ENCODE peak calls at places on chromosomes 13 and 19, in eight cellular contexts. One of them, this sample, is unnamed.

GRCh38 chr13:51769455-51770127 is 34.4 kb downstream of the DHRS12 start:
- DNase-seq in tibial nerve: peak
- DNase-seq in SK-N-SH: peak
- DNase-seq in upper lobe of left lung: peak
- DNase-seq in transverse colon: no peak
- DNase-seq in A549: no peak
- DNase-seq in HepG2: no peak
- DNase-seq in suprapubic skin: peak
- DNase-seq in this sample: peak

GRCh38 chr19:3065675-3066357 is 3.5 kb upstream of the TLE5 start:
- DNase-seq in tibial nerve: no peak
- DNase-seq in SK-N-SH: peak
- DNase-seq in upper lobe of left lung: no peak
- DNase-seq in transverse colon: peak
- DNase-seq in A549: no peak
- DNase-seq in HepG2: peak
- DNase-seq in suprapubic skin: no peak
- DNase-seq in this sample: no peak

GRCh38 chr13:107258599-107259187 is 690.8 kb upstream of the ARGLU1 start:
- DNase-seq in tibial nerve: no peak
- DNase-seq in SK-N-SH: no peak
- DNase-seq in upper lobe of left lung: no peak
- DNase-seq in transverse colon: no peak
- DNase-seq in A549: no peak
- DNase-seq in HepG2: no peak
- DNase-seq in suprapubic skin: no peak
- DNase-seq in this sample: no peak

GRCh38 chr13:65166675-65167074 is 2063.5 kb downstream of the PCDH9 start:
- DNase-seq in tibial nerve: no peak
- DNase-seq in SK-N-SH: no peak
- DNase-seq in upper lobe of left lung: no peak
- DNase-seq in transverse colon: no peak
- DNase-seq in A549: no peak
- DNase-seq in HepG2: no peak
- DNase-seq in suprapubic skin: no peak
- DNase-seq in this sample: no peak

GRCh38 chr13:70964124-70964523 is 855.9 kb upstream of the KLHL1 start:
- DNase-seq in tibial nerve: no peak
- DNase-seq in SK-N-SH: no peak
- DNase-seq in upper lobe of left lung: no peak
- DNase-seq in transverse colon: no peak
- DNase-seq in A549: peak
- DNase-seq in HepG2: peak
- DNase-seq in suprapubic skin: no peak
- DNase-seq in this sample: no peak

GRCh38 chr19:6278740-6279619 is 795 bp downstream of the MLLT1 start:
- DNase-seq in tibial nerve: no peak
- DNase-seq in SK-N-SH: no peak
- DNase-seq in upper lobe of left lung: no peak
- DNase-seq in transverse colon: no peak
- DNase-seq in A549: no peak
- DNase-seq in HepG2: no peak
- DNase-seq in suprapubic skin: no peak
- DNase-seq in this sample: no peak

GRCh38 chr13:43261018-43261417 is 237.6 kb downstream of the DNAJC15 start:
- DNase-seq in tibial nerve: no peak
- DNase-seq in SK-N-SH: no peak
- DNase-seq in upper lobe of left lung: no peak
- DNase-seq in transverse colon: no peak
- DNase-seq in A549: peak
- DNase-seq in HepG2: no peak
- DNase-seq in suprapubic skin: no peak
- DNase-seq in this sample: peak

GRCh38 chr13:31172535-31172934 is 10.8 kb upstream of the HSPH1 start:
- DNase-seq in tibial nerve: no peak
- DNase-seq in SK-N-SH: no peak
- DNase-seq in upper lobe of left lung: no peak
- DNase-seq in transverse colon: no peak
- DNase-seq in A549: peak
- DNase-seq in HepG2: peak
- DNase-seq in suprapubic skin: no peak
- DNase-seq in this sample: no peak

GRCh38 chr19:2168619-2169424 is 5.1 kb downstream of the DOT1L start:
- DNase-seq in tibial nerve: peak
- DNase-seq in SK-N-SH: peak
- DNase-seq in upper lobe of left lung: peak
- DNase-seq in transverse colon: peak
- DNase-seq in A549: peak
- DNase-seq in HepG2: peak
- DNase-seq in suprapubic skin: peak
- DNase-seq in this sample: peak

GRCh38 chr13:31067416-31068118 is 94.1 kb downstream of the HSPH1 start:
- DNase-seq in tibial nerve: no peak
- DNase-seq in SK-N-SH: no peak
- DNase-seq in upper lobe of left lung: no peak
- DNase-seq in transverse colon: no peak
- DNase-seq in A549: peak
- DNase-seq in HepG2: no peak
- DNase-seq in suprapubic skin: no peak
- DNase-seq in this sample: no peak

GRCh38 chr19:2477141-2477710 is 1.3 kb downstream of the GADD45B start:
- DNase-seq in tibial nerve: no peak
- DNase-seq in SK-N-SH: no peak
- DNase-seq in upper lobe of left lung: peak
- DNase-seq in transverse colon: peak
- DNase-seq in A549: no peak
- DNase-seq in HepG2: no peak
- DNase-seq in suprapubic skin: no peak
- DNase-seq in this sample: no peak

GRCh38 chr13:71580614-71581013 is 286.4 kb downstream of the DACH1 start:
- DNase-seq in tibial nerve: no peak
- DNase-seq in SK-N-SH: no peak
- DNase-seq in upper lobe of left lung: no peak
- DNase-seq in transverse colon: no peak
- DNase-seq in A549: no peak
- DNase-seq in HepG2: no peak
- DNase-seq in suprapubic skin: no peak
- DNase-seq in this sample: no peak

GRCh38 chr19:55384576-55385235 is 614 bp upstream of the TMEM238 start:
- DNase-seq in tibial nerve: peak
- DNase-seq in SK-N-SH: peak
- DNase-seq in upper lobe of left lung: no peak
- DNase-seq in transverse colon: peak
- DNase-seq in A549: no peak
- DNase-seq in HepG2: no peak
- DNase-seq in suprapubic skin: no peak
- DNase-seq in this sample: no peak

GRCh38 chr19:48842744-48843162 is 6.5 kb upstream of the HSD17B14 start:
- DNase-seq in tibial nerve: peak
- DNase-seq in SK-N-SH: peak
- DNase-seq in upper lobe of left lung: no peak
- DNase-seq in transverse colon: peak
- DNase-seq in A549: peak
- DNase-seq in HepG2: peak
- DNase-seq in suprapubic skin: no peak
- DNase-seq in this sample: no peak

GRCh38 chr19:31140717-31141116 is 208.5 kb downstream of the TSHZ3 start:
- DNase-seq in tibial nerve: no peak
- DNase-seq in SK-N-SH: no peak
- DNase-seq in upper lobe of left lung: no peak
- DNase-seq in transverse colon: no peak
- DNase-seq in A549: peak
- DNase-seq in HepG2: no peak
- DNase-seq in suprapubic skin: no peak
- DNase-seq in this sample: no peak
- TF ChIP-seq EP300 in tibial nerve: no peak
- TF ChIP-seq EP300 in SK-N-SH: no peak
- TF ChIP-seq EP300 in upper lobe of left lung: no peak
- TF ChIP-seq EP300 in transverse colon: no peak
- TF ChIP-seq EP300 in A549: no peak
- TF ChIP-seq EP300 in HepG2: no peak
- TF ChIP-seq EP300 in suprapubic skin: no peak
- TF ChIP-seq EP300 in this sample: no peak

DNA sequence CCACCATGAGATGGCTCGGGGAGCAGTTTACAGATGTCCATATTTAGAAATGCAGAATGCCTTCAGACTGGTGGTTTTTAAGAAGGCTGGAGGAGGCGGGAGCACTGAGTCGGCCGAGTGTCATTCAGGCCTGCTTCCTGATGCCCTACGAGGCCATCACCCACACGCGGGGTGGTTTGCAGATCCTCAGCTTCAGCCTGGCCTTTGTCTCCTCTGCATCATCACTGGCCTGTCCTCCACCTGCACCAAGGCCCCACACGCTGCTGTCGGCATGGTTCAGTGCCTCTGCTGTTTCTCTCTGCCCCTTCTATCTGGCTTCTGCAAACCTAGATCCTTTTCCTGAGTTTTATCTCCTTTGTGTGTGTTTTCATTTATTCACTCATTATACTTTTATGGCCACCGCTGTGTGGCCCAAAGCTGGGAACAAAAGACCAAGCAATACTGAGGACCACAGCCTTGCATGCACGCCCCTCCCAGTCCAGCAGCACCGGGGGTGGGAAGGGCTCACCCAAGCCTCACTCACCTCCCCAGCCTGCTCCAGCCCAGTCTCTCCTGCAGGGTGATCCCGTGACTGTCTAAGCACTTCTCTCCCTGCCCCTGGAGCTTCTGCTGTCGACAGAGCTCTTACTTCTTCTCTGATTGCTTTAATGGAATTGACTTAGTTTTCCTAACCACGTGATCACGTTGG is 240.8 kb downstream of the TEX29 start:
- DNase-seq in tibial nerve: no peak
- DNase-seq in SK-N-SH: no peak
- DNase-seq in upper lobe of left lung: no peak
- DNase-seq in transverse colon: no peak
- DNase-seq in A549: no peak
- DNase-seq in HepG2: no peak
- DNase-seq in suprapubic skin: no peak
- DNase-seq in this sample: no peak
- TF ChIP-seq EP300 in tibial nerve: no peak
- TF ChIP-seq EP300 in SK-N-SH: no peak
- TF ChIP-seq EP300 in upper lobe of left lung: no peak
- TF ChIP-seq EP300 in transverse colon: no peak
- TF ChIP-seq EP300 in A549: no peak
- TF ChIP-seq EP300 in HepG2: no peak
- TF ChIP-seq EP300 in suprapubic skin: no peak
- TF ChIP-seq EP300 in this sample: no peak

GRCh38 chr19:45171211-45171623 is 6.8 kb downstream of the TRAPPC6A start:
- DNase-seq in tibial nerve: no peak
- DNase-seq in SK-N-SH: no peak
- DNase-seq in upper lobe of left lung: no peak
- DNase-seq in transverse colon: no peak
- DNase-seq in A549: no peak
- DNase-seq in HepG2: no peak
- DNase-seq in suprapubic skin: no peak
- DNase-seq in this sample: no peak

GRCh38 chr19:45172611-45173208 is 5.3 kb downstream of the TRAPPC6A start:
- DNase-seq in tibial nerve: no peak
- DNase-seq in SK-N-SH: no peak
- DNase-seq in upper lobe of left lung: no peak
- DNase-seq in transverse colon: no peak
- DNase-seq in A549: no peak
- DNase-seq in HepG2: no peak
- DNase-seq in suprapubic skin: no peak
- DNase-seq in this sample: no peak

GRCh38 chr19:45173816-45174215 is 4.2 kb downstream of the TRAPPC6A start:
- DNase-seq in tibial nerve: no peak
- DNase-seq in SK-N-SH: no peak
- DNase-seq in upper lobe of left lung: no peak
- DNase-seq in transverse colon: no peak
- DNase-seq in A549: no peak
- DNase-seq in HepG2: no peak
- DNase-seq in suprapubic skin: no peak
- DNase-seq in this sample: no peak

GRCh38 chr19:45170146-45171106 is 7.6 kb downstream of the TRAPPC6A start:
- DNase-seq in tibial nerve: no peak
- DNase-seq in SK-N-SH: no peak
- DNase-seq in upper lobe of left lung: no peak
- DNase-seq in transverse colon: no peak
- DNase-seq in A549: no peak
- DNase-seq in HepG2: no peak
- DNase-seq in suprapubic skin: no peak
- DNase-seq in this sample: no peak

GRCh38 chr19:45172173-45172572 is 5.9 kb downstream of the TRAPPC6A start:
- DNase-seq in tibial nerve: no peak
- DNase-seq in SK-N-SH: no peak
- DNase-seq in upper lobe of left lung: no peak
- DNase-seq in transverse colon: no peak
- DNase-seq in A549: no peak
- DNase-seq in HepG2: no peak
- DNase-seq in suprapubic skin: no peak
- DNase-seq in this sample: no peak
- TF ChIP-seq EP300 in tibial nerve: no peak
- TF ChIP-seq EP300 in SK-N-SH: no peak
- TF ChIP-seq EP300 in upper lobe of left lung: no peak
- TF ChIP-seq EP300 in transverse colon: no peak
- TF ChIP-seq EP300 in A549: no peak
- TF ChIP-seq EP300 in HepG2: no peak
- TF ChIP-seq EP300 in suprapubic skin: no peak
- TF ChIP-seq EP300 in this sample: no peak

GRCh38 chr19:4067396-4068057 is 828 bp upstream of the ZBTB7A start:
- DNase-seq in tibial nerve: no peak
- DNase-seq in SK-N-SH: peak
- DNase-seq in upper lobe of left lung: peak
- DNase-seq in transverse colon: no peak
- DNase-seq in A549: no peak
- DNase-seq in HepG2: no peak
- DNase-seq in suprapubic skin: peak
- DNase-seq in this sample: no peak

GRCh38 chr19:4069331-4069959 is 2.7 kb upstream of the ZBTB7A start:
- DNase-seq in tibial nerve: no peak
- DNase-seq in SK-N-SH: no peak
- DNase-seq in upper lobe of left lung: peak
- DNase-seq in transverse colon: peak
- DNase-seq in A549: no peak
- DNase-seq in HepG2: no peak
- DNase-seq in suprapubic skin: no peak
- DNase-seq in this sample: no peak

GRCh38 chr19:4075373-4075772 is 8.7 kb upstream of the ZBTB7A start:
- DNase-seq in tibial nerve: no peak
- DNase-seq in SK-N-SH: no peak
- DNase-seq in upper lobe of left lung: peak
- DNase-seq in transverse colon: no peak
- DNase-seq in A549: no peak
- DNase-seq in HepG2: no peak
- DNase-seq in suprapubic skin: no peak
- DNase-seq in this sample: no peak

GRCh38 chr19:4068058-4068966 is 1.6 kb upstream of the ZBTB7A start:
- DNase-seq in tibial nerve: no peak
- DNase-seq in SK-N-SH: no peak
- DNase-seq in upper lobe of left lung: peak
- DNase-seq in transverse colon: peak
- DNase-seq in A549: no peak
- DNase-seq in HepG2: no peak
- DNase-seq in suprapubic skin: no peak
- DNase-seq in this sample: no peak

DNA sequence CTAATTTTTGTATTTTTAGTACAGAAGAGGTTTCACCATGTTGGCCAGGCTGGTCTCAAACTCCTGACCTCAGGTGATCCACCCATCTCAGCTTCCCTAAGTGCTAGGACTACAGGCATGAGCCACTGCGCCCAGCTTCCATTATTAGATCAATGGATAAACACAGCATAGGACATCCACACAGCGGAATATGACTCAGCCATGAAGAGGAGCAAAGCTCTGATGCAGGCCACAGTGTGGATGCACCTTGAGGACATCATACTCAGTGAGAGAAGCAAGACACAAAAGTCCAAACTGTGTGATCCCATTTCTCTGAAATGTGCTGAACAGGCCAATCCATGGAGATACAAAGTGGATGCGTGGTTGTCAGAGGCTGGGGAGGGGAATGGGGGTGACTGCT is 4.9 kb upstream of the ZBTB7A start:
- DNase-seq in tibial nerve: no peak
- DNase-seq in SK-N-SH: no peak
- DNase-seq in upper lobe of left lung: no peak
- DNase-seq in transverse colon: no peak
- DNase-seq in A549: no peak
- DNase-seq in HepG2: no peak
- DNase-seq in suprapubic skin: no peak
- DNase-seq in this sample: no peak
- TF ChIP-seq EP300 in tibial nerve: no peak
- TF ChIP-seq EP300 in SK-N-SH: no peak
- TF ChIP-seq EP300 in upper lobe of left lung: no peak
- TF ChIP-seq EP300 in transverse colon: no peak
- TF ChIP-seq EP300 in A549: no peak
- TF ChIP-seq EP300 in HepG2: no peak
- TF ChIP-seq EP300 in suprapubic skin: no peak
- TF ChIP-seq EP300 in this sample: no peak